ENCODE peak calls at places on chromosome 12, in five cellular contexts. I is H9, Y is H1, W is mesenchymal stem cell, S is neuronal stem cell. K is an unnamed sample.

GRCh38 chr12:121110211-121110940 is 22.3 kb upstream of the P2RX7 start:
- DNase-seq in W (peak; percentile 76), S (peak; percentile 73), Y (no peak), I (peak; percentile 79), K (peak; percentile 69)

GRCh38 chr12:120218680-120219606 is 18.0 kb upstream of the RPLP0 start:
- DNase-seq in I (no peak), Y (no peak), W (no peak), S (no peak), K (no peak)

GRCh38 chr12:106126441-106127288 is 12.1 kb downstream of the NUAK1 start:
- DNase-seq in I (no peak), Y (no peak), W (peak; percentile 93), S (no peak), K (no peak)

GRCh38 chr12:47920913-47921312 is 16.1 kb upstream of the VDR start:
- DNase-seq in I (no peak), Y (no peak), W (no peak), S (no peak), K (no peak)

GRCh38 chr12:25388216-25388615 is 137.5 kb upstream of the KRAS start:
- DNase-seq in W (no peak), I (no peak), S (no peak), Y (no peak), K (no peak)

GRCh38 chr12:111413442-111414086 is 7.8 kb downstream of the SH2B3 start:
- DNase-seq in S (no peak), I (peak; percentile 68), W (peak; percentile 94), Y (no peak), K (no peak)

GRCh38 chr12:130924946-130925345 is 28.8 kb upstream of the ADGRD1 start:
- DNase-seq in S (no peak), Y (no peak), W (no peak), I (no peak), K (no peak)

GRCh38 chr12:130764475-130765185 is 48.5 kb upstream of the RIMBP2 start:
- DNase-seq in S (no peak), W (peak; percentile 63), Y (no peak), I (no peak), K (peak; percentile 63)

GRCh38 chr12:92848740-92849139 is 80.4 kb downstream of the EEA1 start:
- DNase-seq in Y (no peak), I (no peak), S (no peak), W (no peak), K (no peak)

GRCh38 chr12:3692616-3693365 is 60.1 kb downstream of the CRACR2A start:
- DNase-seq in I (no peak), Y (no peak), W (no peak), S (no peak), K (no peak)

GRCh38 chr12:51183816-51184215 is 10.9 kb upstream of the TFCP2 start:
- DNase-seq in I (no peak), Y (no peak), W (peak; percentile 22), S (no peak), K (no peak)

GRCh38 chr12:124952295-124952694 is 36.6 kb downstream of the DHX37 start:
- DNase-seq in W (no peak), S (no peak), I (no peak), Y (no peak), K (no peak)

GRCh38 chr12:4607056-4607455 is 41.8 kb downstream of the AKAP3 start:
- DNase-seq in W (no peak), Y (no peak), I (no peak), S (no peak), K (no peak)

GRCh38 chr12:112947761-112948160 is 9.5 kb downstream of the OAS3 start:
- DNase-seq in Y (no peak), S (no peak), I (no peak), W (no peak), K (no peak)

GRCh38 chr12:45299132-45299692 is 83.3 kb downstream of the ANO6 start:
- DNase-seq in I (no peak), W (peak; percentile 54), S (no peak), Y (no peak), K (peak; percentile 78)

GRCh38 chr12:130029151-130029550 is 125.3 kb upstream of the TMEM132D start:
- DNase-seq in W (no peak), Y (no peak), I (no peak), S (no peak), K (no peak)

GRCh38 chr12:16692099-16692498 is 86.1 kb upstream of the LMO3 start:
- DNase-seq in I (no peak), Y (no peak), S (no peak), W (no peak), K (no peak)

GRCh38 chr12:118999107-118999506 is 17.8 kb downstream of the SRRM4 start:
- DNase-seq in S (no peak), W (no peak), I (peak; percentile 21), Y (no peak), K (no peak)

GRCh38 chr12:121805171-121805687 is 1.4 kb downstream of the SETD1B start:
- DNase-seq in W (peak; percentile 72), S (no peak), Y (no peak), I (no peak), K (no peak)

GRCh38 chr12:6664902-6665301 is 2.0 kb upstream of the ING4 start:
- DNase-seq in S (no peak), I (no peak), W (no peak), Y (no peak), K (no peak)

GRCh38 chr12:28023156-28023887 is 50.8 kb upstream of the PTHLH start:
- DNase-seq in S (no peak), Y (no peak), W (peak; percentile 85), I (no peak), K (peak; percentile 80)

GRCh38 chr12:22272596-22272995 is 61.9 kb downstream of the ST8SIA1 start:
- DNase-seq in Y (no peak), W (no peak), S (no peak), I (no peak), K (no peak)

GRCh38 chr12:22271036-22271435 is 63.5 kb downstream of the ST8SIA1 start:
- DNase-seq in W (peak; percentile 78), Y (no peak), I (no peak), S (no peak), K (peak; percentile 52)

GRCh38 chr12:22276846-22277245 is 57.7 kb downstream of the ST8SIA1 start:
- DNase-seq in Y (no peak), W (no peak), I (no peak), S (no peak), K (no peak)

GRCh38 chr12:22276313-22276712 is 58.2 kb downstream of the ST8SIA1 start:
- DNase-seq in I (no peak), W (no peak), Y (no peak), S (no peak), K (no peak)

DNA sequence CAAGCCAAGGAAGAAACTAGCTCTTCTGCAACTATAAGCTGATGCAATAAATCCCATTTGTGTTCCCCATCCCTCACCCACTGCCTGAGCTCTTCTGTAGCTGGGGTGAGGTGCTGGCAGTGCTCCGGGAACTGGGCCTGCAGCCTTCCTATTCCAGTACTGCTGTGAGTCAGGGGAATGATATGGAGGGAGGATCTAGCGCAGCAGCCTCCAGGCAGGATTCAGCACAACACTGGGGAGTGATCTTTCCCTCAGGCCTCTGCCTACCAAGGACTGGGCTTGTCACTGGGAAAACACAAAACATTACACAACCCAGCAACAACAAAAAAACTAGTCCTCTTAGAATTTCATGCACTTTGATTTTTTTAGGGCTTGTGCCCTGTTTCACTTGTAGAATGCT is 58.7 kb downstream of the ST8SIA1 start:
- DNase-seq in I (peak; percentile 63), Y (peak; percentile 31), W (peak; percentile 98), S (no peak), K (peak; percentile 99)
- H2AK5ac ChIP-seq in I (no peak overlapping the region), Y (no peak overlapping the region), W (no peak overlapping the region), S (no peak overlapping the region), K (no peak overlapping the region)

GRCh38 chr12:109477963-109478315 is 505 bp downstream of the UBE3B start:
- DNase-seq in Y (no peak), I (no peak), S (no peak), W (no peak), K (no peak)

GRCh38 chr12:109475121-109475520 is 2.0 kb downstream of the KCTD10 start:
- DNase-seq in S (no peak), W (no peak), Y (no peak), I (no peak), K (no peak)

GRCh38 chr12:109476807-109477184 is 304 bp downstream of the KCTD10 start:
- DNase-seq in W (peak; percentile 19), Y (no peak), S (no peak), I (no peak), K (no peak)

GRCh38 chr12:109477185-109477962 is at the start of the genes KCTD10 and UBE3B:
- DNase-seq in W (peak; percentile 93), S (peak; percentile 89), I (peak; percentile 92), Y (no peak), K (peak; percentile 91)

GRCh38 chr12:109475993-109476806 is 900 bp downstream of the KCTD10 start:
- DNase-seq in S (no peak), Y (no peak), I (no peak), W (no peak), K (no peak)
- H4K91ac ChIP-seq in S (no peak overlapping the region), Y (no peak overlapping the region), I (no peak overlapping the region), W (peak overlapping the region; percentile 23), K (peak overlapping the region; percentile 81)

DNA sequence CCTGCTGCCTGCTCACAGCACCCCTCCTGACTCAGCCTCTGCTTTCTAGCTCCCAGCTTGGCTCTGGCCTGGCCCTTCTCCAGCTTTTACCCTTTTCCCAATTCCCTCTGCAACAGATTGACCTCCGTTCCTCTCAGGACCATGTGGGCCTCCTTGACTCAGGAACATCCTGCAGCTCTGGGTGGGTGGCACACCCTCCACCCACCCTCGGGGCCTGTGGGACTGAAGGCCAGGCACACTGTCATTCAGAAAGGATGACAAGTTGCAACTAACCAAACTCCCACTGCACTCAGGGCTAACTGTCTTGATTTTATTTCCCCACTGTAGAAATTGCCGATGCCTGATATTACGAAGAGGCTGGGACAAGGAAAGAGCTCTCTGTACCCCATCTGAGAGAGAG is 59.4 kb downstream of the HELB start:
- DNase-seq in W (no peak), I (no peak), S (no peak), Y (no peak), K (no peak)
- H2BK12ac ChIP-seq in W (no peak overlapping the region), I (no peak overlapping the region), S (no peak overlapping the region), Y (no peak overlapping the region), K (no peak overlapping the region)

GRCh38 chr12:122847921-122848421 is 12.7 kb downstream of the HIP1R start:
- DNase-seq in S (no peak), W (no peak), I (no peak), Y (no peak), K (no peak)

GRCh38 chr12:122848471-122849351 is 13.5 kb downstream of the HIP1R start:
- DNase-seq in Y (no peak), I (no peak), W (no peak), S (no peak), K (no peak)

GRCh38 chr12:122850695-122851350 is 15.6 kb downstream of the HIP1R start:
- DNase-seq in S (no peak), W (peak; percentile 56), I (no peak), Y (no peak), K (peak; percentile 42)

GRCh38 chr12:122850048-122850445 is 14.8 kb downstream of the HIP1R start:
- DNase-seq in W (no peak), S (no peak), I (no peak), Y (no peak), K (no peak)

DNA sequence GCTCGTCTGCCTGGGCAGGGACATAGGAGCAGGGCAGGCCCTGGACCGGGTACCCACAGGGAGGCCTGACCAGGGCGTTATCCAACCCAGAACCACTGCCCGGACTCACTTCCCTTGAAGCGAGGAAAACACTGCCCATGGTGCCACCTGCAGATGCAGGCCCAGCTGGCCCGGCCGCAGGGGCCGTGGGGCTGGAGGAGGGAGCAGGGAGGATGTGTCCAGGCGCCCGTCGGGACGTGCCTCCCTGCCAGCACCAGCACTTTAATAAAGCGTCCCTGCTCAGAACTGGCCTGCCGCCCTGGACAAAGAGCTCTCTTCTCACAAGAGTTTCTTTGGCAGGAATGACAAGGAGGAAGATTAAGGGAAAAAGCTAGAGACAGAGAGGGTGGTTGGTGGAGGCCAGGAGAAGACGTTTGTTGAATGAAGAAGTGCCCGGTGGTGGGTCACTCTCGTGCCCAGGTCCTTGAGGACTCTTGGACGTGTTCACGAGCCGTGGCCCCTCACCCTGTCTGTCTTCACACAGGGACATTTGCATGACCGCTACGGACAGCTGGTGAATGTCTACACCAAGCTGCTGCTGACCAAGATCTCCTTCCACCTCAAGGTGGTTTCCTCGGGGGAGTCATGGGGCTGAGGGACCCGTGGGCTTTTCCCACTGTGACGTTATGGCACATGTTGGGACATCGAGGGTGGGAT is 14.2 kb downstream of the HIP1R start:
- DNase-seq in S (no peak), Y (no peak), I (no peak), W (no peak), K (no peak)
- H2AK5ac ChIP-seq in S (no peak overlapping the region), Y (no peak overlapping the region), I (no peak overlapping the region), W (no peak overlapping the region), K (no peak overlapping the region)

K was measured in trophoblast cell.